ENCODE peak calls at places on chromosomes 4 and X, in four cellular contexts. W, U, B and M are unnamed samples. For H3K4me1, the result is how much of the 10 kb centered on the place peaks cover.

GRCh38 chr4:48944252-48944651 is 37.7 kb upstream of the OCIAD2 start:
- DNase-seq in W (no peak), B (no peak), U (no peak), M (no peak)

GRCh38 chrX:40047485-40047884 is 50.3 kb downstream of the BCOR start:
- DNase-seq in W (no peak), U (no peak), B (no peak), M (no peak)

GRCh38 chr4:94507708-94508107 is 56.0 kb downstream of the PDLIM5 start:
- DNase-seq in U (no peak), B (peak), W (peak), M (no peak)

GRCh38 chr4:155787113-155787710 is 28.4 kb downstream of the GUCY1B1 start:
- DNase-seq in W (peak), U (no peak), B (no peak), M (no peak)

GRCh38 chr4:113575391-113575790 is 186.1 kb downstream of the CAMK2D start:
- DNase-seq in U (no peak), W (no peak), B (no peak), M (no peak)

GRCh38 chrX:70168238-70169188 is 8.8 kb upstream of the DGAT2L6 start:
- DNase-seq in B (no peak), W (peak), U (no peak), M (no peak)

GRCh38 chr4:8308856-8309771 is 39.6 kb downstream of the HTRA3 start:
- DNase-seq in B (peak), U (peak), W (no peak), M (peak)

GRCh38 chr4:106473515-106473914 is 104.9 kb upstream of the GIMD1 start:
- DNase-seq in W (no peak), B (no peak), U (no peak), M (no peak)

GRCh38 chrX:57899064-57899463 is 11.2 kb downstream of the ZXDA start:
- DNase-seq in B (no peak), U (no peak), W (no peak), M (no peak)

GRCh38 chr4:12734586-12734985 is 749.6 kb downstream of the RAB28 start:
- DNase-seq in U (no peak), W (no peak), B (no peak), M (no peak)

GRCh38 chr4:136505020-136505419 is 1027.3 kb downstream of the PCDH18 start:
- DNase-seq in B (no peak), U (no peak), W (no peak), M (no peak)

GRCh38 chr4:85430697-85431096 is 44.3 kb upstream of the ARHGAP24 start:
- DNase-seq in B (no peak), U (no peak), W (no peak), M (no peak)

DNA sequence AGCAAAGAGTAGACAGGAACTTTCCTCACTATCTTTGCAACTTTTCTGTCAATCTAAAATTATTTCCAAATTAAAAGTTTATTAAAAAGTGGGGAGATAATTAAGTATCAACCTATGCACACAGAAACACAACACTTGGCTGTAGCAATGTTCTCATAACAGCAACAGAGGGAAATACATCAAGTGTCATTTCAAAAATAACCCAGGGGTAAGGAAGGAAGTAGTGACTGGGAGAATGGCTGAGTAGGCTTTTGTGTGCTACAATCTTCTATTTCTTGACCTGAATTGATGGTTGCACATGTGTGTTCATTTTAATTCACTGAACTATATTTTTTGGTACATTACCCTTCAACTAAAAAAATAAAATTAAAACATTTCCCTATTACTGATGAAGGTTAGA is 67.5 kb downstream of the ABCG2 start:
- DNase-seq in B (no peak), W (no peak), U (no peak), M (no peak)
- H3K4me3 ChIP-seq in B (no peak), W (no peak), U (no peak), M (no peak)

DNA sequence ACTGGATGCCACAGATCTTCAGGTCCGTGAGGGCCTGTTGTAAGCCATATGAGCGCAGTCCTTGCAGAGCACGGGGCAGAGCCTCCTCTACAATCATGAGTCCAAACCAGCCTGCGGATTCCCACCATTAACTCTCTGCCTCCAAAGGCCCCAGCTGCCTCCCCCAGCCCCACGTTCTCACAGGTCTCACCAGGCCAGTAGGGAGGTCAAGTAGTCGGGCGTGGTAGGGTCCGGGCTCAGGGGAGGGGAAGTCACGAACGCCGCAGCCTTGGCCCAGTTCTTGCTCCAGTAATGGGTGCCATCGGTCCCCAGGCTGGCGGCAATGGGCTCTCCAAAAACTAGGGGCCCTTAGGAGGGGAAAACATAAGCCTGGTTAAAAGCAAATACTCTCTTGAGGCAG is 53.6 kb downstream of the CRMP1 start:
- DNase-seq in U (no peak), B (no peak), W (no peak), M (no peak)
- H3K27ac ChIP-seq in U (no peak), B (no peak), W (no peak), M (no peak)

GRCh38 chr4:75869100-75869499 is 33.2 kb downstream of the PPEF2 start:
- DNase-seq in W (peak), U (no peak), B (no peak), M (no peak)
- H3K4me1 ChIP-seq in W (under half), U (under half), B (under half), M (under half)

DNA sequence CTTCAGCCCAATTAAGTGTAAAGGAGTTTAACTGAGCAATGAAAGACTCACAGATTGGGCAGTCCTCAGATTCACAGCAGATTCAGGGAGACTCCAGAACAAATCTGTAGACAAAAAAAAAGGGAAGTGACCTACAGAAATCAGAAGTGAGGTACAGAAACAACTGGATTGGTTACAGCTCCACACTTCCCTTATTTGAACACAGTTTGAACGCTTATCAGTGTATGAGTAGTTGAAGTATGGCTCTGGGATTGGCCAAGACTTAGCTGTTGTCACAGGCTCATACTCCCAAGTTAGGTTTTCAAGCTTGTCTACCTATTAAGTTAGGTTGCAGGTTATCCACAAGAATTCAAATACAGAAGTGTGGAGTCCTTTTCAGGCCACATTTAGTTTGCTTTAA is 112.4 kb upstream of the ELOVL6 start:
- DNase-seq in U (no peak), W (no peak), B (no peak), M (no peak)
- H3K4me3 ChIP-seq in U (no peak), W (no peak), B (no peak), M (no peak)

GRCh38 chrX:49878128-49878833 is 1.0 kb upstream of the USP27X start:
- DNase-seq in B (peak), U (no peak), W (no peak), M (no peak)
- H3K27ac ChIP-seq in B (peak), U (peak), W (peak), M (peak)

DNA sequence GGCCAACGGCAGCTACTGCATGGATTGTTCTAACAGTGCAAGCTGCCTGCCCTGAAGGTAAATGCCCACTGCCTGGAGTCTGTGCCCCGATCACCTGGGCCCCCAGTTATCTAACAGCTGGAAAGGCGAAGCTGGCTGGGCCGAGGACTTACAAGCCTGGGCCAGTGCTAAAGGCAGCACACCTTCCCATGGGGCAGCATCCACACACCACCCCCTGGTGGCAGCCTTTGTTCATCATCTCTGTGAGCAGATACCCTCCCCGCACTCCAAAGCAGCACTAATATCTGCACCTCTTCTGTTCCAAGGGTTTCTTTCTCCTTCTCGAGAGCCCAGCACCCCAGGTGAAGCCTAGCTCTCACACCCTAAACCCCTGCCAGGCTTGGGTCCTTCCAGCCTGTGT is 7.6 kb downstream of the SLC2A9 start:
- DNase-seq in U (peak), B (peak), W (peak), M (no peak)
- H3K4me1 ChIP-seq in U (under half), B (under half), W (under half), M (under half)

GRCh38 chr4:169660929-169661328 is 40.6 kb downstream of the CLCN3 start:
- DNase-seq in U (no peak), B (no peak), W (no peak), M (no peak)
- H3K4me3 ChIP-seq in U (no peak), B (peak), W (peak), M (no peak)

GRCh38 chr4:146119845-146120404 is 55.6 kb upstream of the LSM6 start:
- DNase-seq in U (no peak), W (no peak), B (no peak), M (no peak)

GRCh38 chr4:146124023-146124680 is 51.4 kb upstream of the LSM6 start:
- DNase-seq in B (no peak), U (no peak), W (no peak), M (no peak)

GRCh38 chr4:146123231-146123630 is 52.3 kb upstream of the LSM6 start:
- DNase-seq in U (no peak), W (no peak), B (no peak), M (no peak)

GRCh38 chr4:146121757-146122156 is 53.8 kb upstream of the LSM6 start:
- DNase-seq in U (no peak), W (no peak), B (no peak), M (no peak)

GRCh38 chr4:146122398-146122797 is 53.1 kb upstream of the LSM6 start:
- DNase-seq in U (no peak), B (no peak), W (no peak), M (no peak)
- H3K27ac ChIP-seq in U (no peak), B (no peak), W (no peak), M (no peak)

DNA sequence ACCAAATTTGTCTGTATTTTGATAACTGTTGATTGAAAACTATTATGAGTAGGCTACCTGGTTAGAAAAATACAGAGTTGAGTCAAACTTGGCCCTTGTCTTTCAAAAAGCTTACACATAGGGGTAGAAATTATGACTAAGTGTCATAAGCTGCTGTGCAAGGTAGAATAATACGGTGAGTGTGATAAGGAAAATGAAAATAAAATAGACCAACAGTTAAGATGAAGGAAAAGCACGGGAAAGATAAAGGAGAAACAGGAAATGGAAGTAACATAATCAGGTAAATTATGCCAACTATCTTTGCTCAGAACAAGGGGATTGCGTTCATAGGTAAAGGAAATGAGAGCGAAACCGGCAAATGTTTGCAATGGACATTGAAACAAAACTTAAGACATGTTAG is 302.5 kb downstream of the PCDH7 start:
- DNase-seq in W (no peak), U (no peak), B (no peak), M (no peak)
- H3K4me1 ChIP-seq in W (under half), U (under half), B (under half), M (under half)